ENCODE peak calls at places on chromosome 11, in four cellular contexts. One of them, this sample, is unnamed.

GRCh38 chr11:78262710-78263109 is 74.0 kb downstream of the USP35 start:
- DNase-seq in activated CD4-positive, alpha-beta T cell treated with anti-CD3 and anti-CD28 coated beads, Interleukin-2, amount 50 U/mL, for 24 hours: no peak
- DNase-seq in tibial artery: no peak
- DNase-seq in GM13977: no peak
- DNase-seq in this sample: peak; percentile 29

GRCh38 chr11:96309001-96309642 is 33.9 kb downstream of the MAML2 start:
- DNase-seq in activated CD4-positive, alpha-beta T cell treated with anti-CD3 and anti-CD28 coated beads, Interleukin-2, amount 50 U/mL, for 24 hours: no peak
- DNase-seq in tibial artery: no peak
- DNase-seq in GM13977: no peak
- DNase-seq in this sample: no peak

GRCh38 chr11:103892603-103893002 is 143.8 kb upstream of the DDI1 start:
- DNase-seq in GM13977: no peak
- DNase-seq in tibial artery: no peak
- DNase-seq in activated CD4-positive, alpha-beta T cell treated with anti-CD3 and anti-CD28 coated beads, Interleukin-2, amount 50 U/mL, for 24 hours: no peak
- DNase-seq in this sample: peak; percentile 83

GRCh38 chr11:82733444-82734119 is at the start of gene FAM181B:
- DNase-seq in tibial artery: peak; percentile 75
- DNase-seq in activated CD4-positive, alpha-beta T cell treated with anti-CD3 and anti-CD28 coated beads, Interleukin-2, amount 50 U/mL, for 24 hours: no peak
- DNase-seq in GM13977: no peak
- DNase-seq in this sample: no peak

GRCh38 chr11:59197990-59198389 is 14.7 kb downstream of the MPEG1 start:
- DNase-seq in GM13977: no peak
- DNase-seq in tibial artery: peak; percentile 94
- DNase-seq in activated CD4-positive, alpha-beta T cell treated with anti-CD3 and anti-CD28 coated beads, Interleukin-2, amount 50 U/mL, for 24 hours: no peak
- DNase-seq in this sample: peak; percentile 68

GRCh38 chr11:27694992-27695391 is 5.3 kb downstream of the BDNF start:
- DNase-seq in tibial artery: no peak
- DNase-seq in activated CD4-positive, alpha-beta T cell treated with anti-CD3 and anti-CD28 coated beads, Interleukin-2, amount 50 U/mL, for 24 hours: no peak
- DNase-seq in GM13977: no peak
- DNase-seq in this sample: no peak

GRCh38 chr11:70464509-70465361 is 66.4 kb downstream of the CTTN start:
- DNase-seq in activated CD4-positive, alpha-beta T cell treated with anti-CD3 and anti-CD28 coated beads, Interleukin-2, amount 50 U/mL, for 24 hours: no peak
- DNase-seq in tibial artery: no peak
- DNase-seq in GM13977: no peak
- DNase-seq in this sample: no peak

GRCh38 chr11:117022526-117022925 is 75.7 kb downstream of the SIK3 start:
- DNase-seq in activated CD4-positive, alpha-beta T cell treated with anti-CD3 and anti-CD28 coated beads, Interleukin-2, amount 50 U/mL, for 24 hours: no peak
- DNase-seq in tibial artery: no peak
- DNase-seq in GM13977: no peak
- DNase-seq in this sample: no peak

GRCh38 chr11:94932503-94932902 is 40.9 kb downstream of the CWC15 start:
- DNase-seq in tibial artery: no peak
- DNase-seq in GM13977: no peak
- DNase-seq in activated CD4-positive, alpha-beta T cell treated with anti-CD3 and anti-CD28 coated beads, Interleukin-2, amount 50 U/mL, for 24 hours: no peak
- DNase-seq in this sample: no peak

GRCh38 chr11:119706029-119706428 is 23.0 kb downstream of the NECTIN1 start:
- DNase-seq in GM13977: no peak
- DNase-seq in activated CD4-positive, alpha-beta T cell treated with anti-CD3 and anti-CD28 coated beads, Interleukin-2, amount 50 U/mL, for 24 hours: no peak
- DNase-seq in tibial artery: no peak
- DNase-seq in this sample: no peak